ENCODE peak calls at places on chromosomes 5 and 9, in six cellular contexts. One of them, this sample, is unnamed.
A peak's percentile ranks its signal among the peaks of the same experiment; 100 is the strongest.

GRCh38 chr5:67377651-67378050 is 181.1 kb upstream of the CD180 start:
- DNase-seq in stimulated activated CD4-positive, alpha-beta T cell treated with anti-CD3 and anti-CD28 coated beads, Interleukin-15, amount 100 ng/mL, for 24 hours: no peak
- DNase-seq in pancreas: no peak
- DNase-seq in neural progenitor cell: peak; percentile 85
- DNase-seq in AG08395: no peak
- DNase-seq in LoVo: no peak
- DNase-seq in this sample: no peak

GRCh38 chr5:88644676-88645075 is 238.3 kb downstream of the MEF2C start:
- DNase-seq in stimulated activated CD4-positive, alpha-beta T cell treated with anti-CD3 and anti-CD28 coated beads, Interleukin-15, amount 100 ng/mL, for 24 hours: no peak
- DNase-seq in AG08395: no peak
- DNase-seq in pancreas: no peak
- DNase-seq in LoVo: no peak
- DNase-seq in neural progenitor cell: no peak
- DNase-seq in this sample: peak; percentile 9

GRCh38 chr5:105392710-105393149 is 1830.1 kb upstream of the NUDT12 start:
- DNase-seq in stimulated activated CD4-positive, alpha-beta T cell treated with anti-CD3 and anti-CD28 coated beads, Interleukin-15, amount 100 ng/mL, for 24 hours: no peak
- DNase-seq in neural progenitor cell: no peak
- DNase-seq in pancreas: no peak
- DNase-seq in LoVo: no peak
- DNase-seq in AG08395: no peak
- DNase-seq in this sample: no peak

GRCh38 chr9:99391937-99392574 is 170.0 kb downstream of the SEC61B start:
- DNase-seq in neural progenitor cell: no peak
- DNase-seq in LoVo: no peak
- DNase-seq in pancreas: no peak
- DNase-seq in AG08395: no peak
- DNase-seq in stimulated activated CD4-positive, alpha-beta T cell treated with anti-CD3 and anti-CD28 coated beads, Interleukin-15, amount 100 ng/mL, for 24 hours: no peak
- DNase-seq in this sample: no peak

GRCh38 chr5:3218096-3218495 is 377.5 kb upstream of the IRX1 start:
- DNase-seq in LoVo: no peak
- DNase-seq in stimulated activated CD4-positive, alpha-beta T cell treated with anti-CD3 and anti-CD28 coated beads, Interleukin-15, amount 100 ng/mL, for 24 hours: no peak
- DNase-seq in neural progenitor cell: no peak
- DNase-seq in AG08395: no peak
- DNase-seq in pancreas: no peak
- DNase-seq in this sample: no peak

GRCh38 chr5:77632526-77633268 is 5.8 kb downstream of the OTP start:
- DNase-seq in neural progenitor cell: peak; percentile 60
- DNase-seq in stimulated activated CD4-positive, alpha-beta T cell treated with anti-CD3 and anti-CD28 coated beads, Interleukin-15, amount 100 ng/mL, for 24 hours: no peak
- DNase-seq in pancreas: no peak
- DNase-seq in AG08395: no peak
- DNase-seq in LoVo: no peak
- DNase-seq in this sample: no peak

GRCh38 chr5:149485655-149486615 is 65.3 kb downstream of the CSNK1A1 start:
- DNase-seq in pancreas: peak; percentile 79
- DNase-seq in stimulated activated CD4-positive, alpha-beta T cell treated with anti-CD3 and anti-CD28 coated beads, Interleukin-15, amount 100 ng/mL, for 24 hours: no peak
- DNase-seq in LoVo: peak; percentile 89
- DNase-seq in AG08395: peak; percentile 85
- DNase-seq in neural progenitor cell: no peak
- DNase-seq in this sample: peak; percentile 72

GRCh38 chr9:292915-293314 is 78.2 kb downstream of the DOCK8 start:
- DNase-seq in stimulated activated CD4-positive, alpha-beta T cell treated with anti-CD3 and anti-CD28 coated beads, Interleukin-15, amount 100 ng/mL, for 24 hours: no peak
- DNase-seq in neural progenitor cell: no peak
- DNase-seq in pancreas: no peak
- DNase-seq in AG08395: no peak
- DNase-seq in LoVo: no peak
- DNase-seq in this sample: no peak

GRCh38 chr9:99966720-99967119 is 60.3 kb downstream of the STX17 start:
- DNase-seq in neural progenitor cell: peak; percentile 51
- DNase-seq in AG08395: no peak
- DNase-seq in pancreas: no peak
- DNase-seq in stimulated activated CD4-positive, alpha-beta T cell treated with anti-CD3 and anti-CD28 coated beads, Interleukin-15, amount 100 ng/mL, for 24 hours: no peak
- DNase-seq in LoVo: peak; percentile 58
- DNase-seq in this sample: peak; percentile 86

GRCh38 chr5:98772415-98773213 is 849 bp upstream of the RGMB start:
- DNase-seq in neural progenitor cell: peak; percentile 92
- DNase-seq in pancreas: peak; percentile 79
- DNase-seq in LoVo: peak; percentile 90
- DNase-seq in AG08395: peak; percentile 79
- DNase-seq in stimulated activated CD4-positive, alpha-beta T cell treated with anti-CD3 and anti-CD28 coated beads, Interleukin-15, amount 100 ng/mL, for 24 hours: peak; percentile 68
- DNase-seq in this sample: peak; percentile 92

GRCh38 chr9:24899463-24899862 is 353.8 kb upstream of the IZUMO3 start:
- DNase-seq in AG08395: no peak
- DNase-seq in stimulated activated CD4-positive, alpha-beta T cell treated with anti-CD3 and anti-CD28 coated beads, Interleukin-15, amount 100 ng/mL, for 24 hours: no peak
- DNase-seq in neural progenitor cell: no peak
- DNase-seq in LoVo: no peak
- DNase-seq in pancreas: no peak
- DNase-seq in this sample: no peak

GRCh38 chr5:149264432-149265069 is 7.1 kb upstream of the AFAP1L1 start:
- DNase-seq in pancreas: peak; percentile 63
- DNase-seq in neural progenitor cell: peak; percentile 67
- DNase-seq in stimulated activated CD4-positive, alpha-beta T cell treated with anti-CD3 and anti-CD28 coated beads, Interleukin-15, amount 100 ng/mL, for 24 hours: peak; percentile 46
- DNase-seq in AG08395: no peak
- DNase-seq in LoVo: no peak
- DNase-seq in this sample: peak; percentile 75

GRCh38 chr9:74458832-74459231 is 38.3 kb upstream of the RORB start:
- DNase-seq in stimulated activated CD4-positive, alpha-beta T cell treated with anti-CD3 and anti-CD28 coated beads, Interleukin-15, amount 100 ng/mL, for 24 hours: no peak
- DNase-seq in neural progenitor cell: no peak
- DNase-seq in pancreas: no peak
- DNase-seq in AG08395: no peak
- DNase-seq in LoVo: no peak
- DNase-seq in this sample: no peak

GRCh38 chr9:135925496-135926133 is 18.3 kb upstream of the CAMSAP1 start:
- DNase-seq in stimulated activated CD4-positive, alpha-beta T cell treated with anti-CD3 and anti-CD28 coated beads, Interleukin-15, amount 100 ng/mL, for 24 hours: peak; percentile 87
- DNase-seq in LoVo: no peak
- DNase-seq in pancreas: no peak
- DNase-seq in AG08395: no peak
- DNase-seq in neural progenitor cell: no peak
- DNase-seq in this sample: no peak

GRCh38 chr5:135029468-135030122 is 4.4 kb downstream of the PITX1 start:
- DNase-seq in AG08395: no peak
- DNase-seq in pancreas: no peak
- DNase-seq in neural progenitor cell: no peak
- DNase-seq in stimulated activated CD4-positive, alpha-beta T cell treated with anti-CD3 and anti-CD28 coated beads, Interleukin-15, amount 100 ng/mL, for 24 hours: no peak
- DNase-seq in LoVo: no peak
- DNase-seq in this sample: no peak

GRCh38 chr9:128992995-128993394 is 35.1 kb downstream of the SH3GLB2 start:
- DNase-seq in stimulated activated CD4-positive, alpha-beta T cell treated with anti-CD3 and anti-CD28 coated beads, Interleukin-15, amount 100 ng/mL, for 24 hours: no peak
- DNase-seq in neural progenitor cell: peak; percentile 22
- DNase-seq in LoVo: no peak
- DNase-seq in pancreas: no peak
- DNase-seq in AG08395: peak; percentile 20
- DNase-seq in this sample: no peak

GRCh38 chr5:67289763-67290521 is 93.3 kb upstream of the CD180 start:
- DNase-seq in stimulated activated CD4-positive, alpha-beta T cell treated with anti-CD3 and anti-CD28 coated beads, Interleukin-15, amount 100 ng/mL, for 24 hours: no peak
- DNase-seq in LoVo: no peak
- DNase-seq in neural progenitor cell: no peak
- DNase-seq in AG08395: peak; percentile 34
- DNase-seq in pancreas: no peak
- DNase-seq in this sample: no peak

GRCh38 chr5:59565551-59565950 is 328.0 kb downstream of the PDE4D start:
- DNase-seq in LoVo: no peak
- DNase-seq in pancreas: no peak
- DNase-seq in neural progenitor cell: no peak
- DNase-seq in AG08395: no peak
- DNase-seq in stimulated activated CD4-positive, alpha-beta T cell treated with anti-CD3 and anti-CD28 coated beads, Interleukin-15, amount 100 ng/mL, for 24 hours: no peak
- DNase-seq in this sample: no peak

GRCh38 chr9:136464241-136464640 is 18.6 kb downstream of the SEC16A start:
- DNase-seq in neural progenitor cell: no peak
- DNase-seq in LoVo: no peak
- DNase-seq in stimulated activated CD4-positive, alpha-beta T cell treated with anti-CD3 and anti-CD28 coated beads, Interleukin-15, amount 100 ng/mL, for 24 hours: no peak
- DNase-seq in pancreas: no peak
- DNase-seq in AG08395: no peak
- DNase-seq in this sample: no peak

GRCh38 chr5:127313847-127314473 is 23.4 kb downstream of the MEGF10 start:
- DNase-seq in stimulated activated CD4-positive, alpha-beta T cell treated with anti-CD3 and anti-CD28 coated beads, Interleukin-15, amount 100 ng/mL, for 24 hours: peak; percentile 78
- DNase-seq in AG08395: peak; percentile 81
- DNase-seq in LoVo: peak; percentile 74
- DNase-seq in pancreas: peak; percentile 55
- DNase-seq in neural progenitor cell: peak; percentile 58
- DNase-seq in this sample: peak; percentile 37

GRCh38 chr9:7452378-7452777 is 347.2 kb downstream of the DMAC1 start:
- DNase-seq in neural progenitor cell: no peak
- DNase-seq in stimulated activated CD4-positive, alpha-beta T cell treated with anti-CD3 and anti-CD28 coated beads, Interleukin-15, amount 100 ng/mL, for 24 hours: no peak
- DNase-seq in AG08395: peak; percentile 55
- DNase-seq in LoVo: no peak
- DNase-seq in pancreas: no peak
- DNase-seq in this sample: no peak

GRCh38 chr9:87372401-87372851 is 125.2 kb upstream of the DAPK1 start:
- DNase-seq in pancreas: peak; percentile 44
- DNase-seq in AG08395: no peak
- DNase-seq in LoVo: no peak
- DNase-seq in neural progenitor cell: no peak
- DNase-seq in stimulated activated CD4-positive, alpha-beta T cell treated with anti-CD3 and anti-CD28 coated beads, Interleukin-15, amount 100 ng/mL, for 24 hours: no peak
- DNase-seq in this sample: peak; percentile 25

GRCh38 chr5:73370076-73370475 is 78.5 kb downstream of the FOXD1 start:
- DNase-seq in AG08395: no peak
- DNase-seq in stimulated activated CD4-positive, alpha-beta T cell treated with anti-CD3 and anti-CD28 coated beads, Interleukin-15, amount 100 ng/mL, for 24 hours: no peak
- DNase-seq in neural progenitor cell: no peak
- DNase-seq in LoVo: no peak
- DNase-seq in pancreas: no peak
- DNase-seq in this sample: no peak

GRCh38 chr9:113775714-113776113 is 100.4 kb upstream of the ZNF618 start:
- DNase-seq in stimulated activated CD4-positive, alpha-beta T cell treated with anti-CD3 and anti-CD28 coated beads, Interleukin-15, amount 100 ng/mL, for 24 hours: no peak
- DNase-seq in neural progenitor cell: no peak
- DNase-seq in pancreas: no peak
- DNase-seq in AG08395: no peak
- DNase-seq in LoVo: no peak
- DNase-seq in this sample: no peak

This sample was measured in SW480.